ENCODE peak calls at places on chromosomes 16 and 17, in seven cellular contexts. L is ascending aorta; Z is hippocampal formation; J is AG10803; F is foreskin fibroblast; T is PC-3; W is activated CD4-positive, alpha-beta T cell treated with anti-CD3 and anti-CD28 coated beads for 36 hours. A is an unnamed sample.

GRCh38 chr16:75257886-75258806 is 6.7 kb upstream of the BCAR1 start:
- DNase-seq in W (peak), T (no peak), J (no peak), F (peak), L (no peak), Z (no peak), A (no peak)

GRCh38 chr17:3512512-3513171 is 36.8 kb downstream of the ASPA start:
- DNase-seq in Z (peak), W (no peak), T (no peak), J (peak), F (peak), L (peak), A (peak)

GRCh38 chr17:8018436-8018835 is 16.0 kb downstream of the GUCY2D start:
- DNase-seq in J (no peak), T (no peak), F (no peak), Z (no peak), L (peak), W (no peak), A (peak)

GRCh38 chr17:39943702-39944392 is 16.3 kb downstream of the LRRC3C start:
- DNase-seq in T (no peak), W (no peak), F (no peak), J (no peak), L (no peak), Z (no peak), A (no peak)

GRCh38 chr17:11324846-11325420 is 83.9 kb downstream of the SHISA6 start:
- DNase-seq in F (no peak), Z (no peak), L (no peak), W (no peak), T (no peak), J (no peak), A (peak)

GRCh38 chr16:84810518-84811273 is 9.1 kb upstream of the CRISPLD2 start:
- DNase-seq in Z (no peak), F (peak), L (no peak), W (peak), T (no peak), J (peak), A (no peak)

GRCh38 chr17:16214190-16215001 is 938 bp downstream of the NCOR1 start:
- DNase-seq in Z (no peak), J (peak), L (no peak), T (peak), F (no peak), W (no peak), A (no peak)

GRCh38 chr16:31487720-31488629 is 5.1 kb downstream of the SLC5A2 start:
- DNase-seq in L (no peak), J (no peak), T (peak), Z (no peak), W (peak), F (peak), A (peak)

GRCh38 chr16:66904846-66905632 is 13.6 kb downstream of the CDH16 start:
- DNase-seq in T (no peak), Z (no peak), J (no peak), L (no peak), W (no peak), F (peak), A (no peak)

GRCh38 chr16:88886915-88887521 is 20.6 kb upstream of the PABPN1L start:
- DNase-seq in L (no peak), J (peak), T (no peak), W (no peak), Z (no peak), F (peak), A (no peak)

GRCh38 chr17:48162946-48163506 is 55.5 kb downstream of the SNX11 start:
- DNase-seq in L (no peak), Z (no peak), J (no peak), W (no peak), T (peak), F (no peak), A (no peak)

GRCh38 chr16:720507-720989 is 398 bp upstream of the ANTKMT start:
- DNase-seq in J (peak), W (peak), T (peak), L (no peak), F (peak), Z (peak), A (peak)

GRCh38 chr17:2682304-2682938 is 29.1 kb downstream of the CLUH start:
- DNase-seq in L (no peak), W (no peak), J (no peak), Z (no peak), T (peak), F (no peak), A (no peak)

GRCh38 chr17:10265100-10265810 is 66.8 kb upstream of the GAS7 start:
- DNase-seq in T (no peak), F (peak), J (peak), L (no peak), Z (no peak), W (no peak), A (no peak)

GRCh38 chr16:85290626-85291301 is 178.5 kb upstream of the CIBAR2 start:
- DNase-seq in L (no peak), J (no peak), Z (no peak), T (no peak), F (no peak), W (no peak), A (no peak)

GRCh38 chr17:73007447-73007846 is 85.0 kb downstream of the SLC39A11 start:
- DNase-seq in F (no peak), W (no peak), L (no peak), Z (no peak), T (no peak), J (peak), A (no peak)

GRCh38 chr16:54526916-54527315 is 240.3 kb upstream of the IRX3 start:
- DNase-seq in F (peak), T (no peak), W (no peak), L (no peak), J (peak), Z (no peak), A (no peak)

GRCh38 chr16:54633943-54634362 is 296.7 kb upstream of the IRX5 start:
- DNase-seq in F (peak), Z (peak), T (no peak), J (peak), L (peak), W (peak), A (no peak)

GRCh38 chr17:67642488-67642887 is 75.2 kb upstream of the NOL11 start:
- DNase-seq in J (no peak), L (no peak), W (no peak), T (no peak), Z (peak), F (no peak), A (no peak)

GRCh38 chr16:8572919-8573724 is 17.2 kb downstream of the TMEM114 start:
- DNase-seq in L (no peak), F (peak), T (peak), J (peak), Z (no peak), W (peak), A (peak)

GRCh38 chr17:7842380-7842949 is 8.4 kb downstream of the KDM6B start:
- DNase-seq in W (peak), T (peak), J (peak), L (peak), Z (peak), F (peak), A (no peak)

GRCh38 chr17:7107012-7107754 is 7.4 kb downstream of the ASGR2 start:
- DNase-seq in Z (no peak), L (no peak), T (no peak), W (no peak), J (no peak), F (no peak), A (no peak)

GRCh38 chr17:36142806-36143205 is 33.6 kb downstream of the TBC1D3B start:
- DNase-seq in W (no peak), Z (no peak), J (no peak), T (no peak), L (no peak), F (no peak), A (no peak)

GRCh38 chr17:67531291-67531690 is 154.2 kb downstream of the PITPNC1 start:
- DNase-seq in Z (peak), F (no peak), J (no peak), L (no peak), T (no peak), W (peak), A (peak)

GRCh38 chr17:1312261-1312870 is 32.9 kb downstream of the TRARG1 start:
- DNase-seq in L (no peak), J (no peak), W (peak), T (no peak), Z (no peak), F (no peak), A (peak)

A was measured in ecto neural progenitor cell.